ENCODE peak calls at places on chromosomes 6 and 20, in six cellular contexts. M, W, I, J, Z and P are unnamed samples.

GRCh38 chr6:37788259-37788658 is 31.3 kb upstream of the ZFAND3 start:
- DNase-seq in M (no peak), W (no peak), I (no peak), J (no peak), Z (no peak), P (no peak)

GRCh38 chr20:46690219-46691111 is 1.2 kb upstream of the TP53RK start:
- DNase-seq in M (no peak), W (no peak), I (no peak), J (no peak), Z (no peak), P (no peak)

GRCh38 chr6:44041461-44042260 is 85.6 kb downstream of the MRPL14 start:
- DNase-seq in M (no peak), W (no peak), I (no peak), J (no peak), Z (peak), P (peak)

GRCh38 chr6:53646606-53647005 is 18.9 kb downstream of the KLHL31 start:
- DNase-seq in M (no peak), W (no peak), I (no peak), J (no peak), Z (no peak), P (no peak)

GRCh38 chr20:48431635-48432034 is 396.2 kb downstream of the PREX1 start:
- DNase-seq in M (no peak), W (no peak), I (no peak), J (no peak), Z (no peak), P (no peak)

GRCh38 chr6:40584741-40585140 is 2.4 kb downstream of the LRFN2 start:
- DNase-seq in M (no peak), W (no peak), I (no peak), J (no peak), Z (no peak), P (no peak)

GRCh38 chr6:170112583-170112860 is 178.4 kb downstream of the DLL1 start:
- DNase-seq in M (no peak), W (no peak), I (no peak), J (no peak), Z (no peak), P (no peak)

GRCh38 chr6:132410840-132411239 is 9.6 kb upstream of the MOXD1 start:
- DNase-seq in M (no peak), W (no peak), I (no peak), J (no peak), Z (no peak), P (no peak)

GRCh38 chr6:160519603-160520042 is 144.5 kb downstream of the LPA start:
- DNase-seq in M (no peak), W (no peak), I (no peak), J (no peak), Z (no peak), P (peak)

GRCh38 chr6:63819831-63820230 is 184.2 kb downstream of the PHF3 start:
- DNase-seq in M (no peak), W (no peak), I (no peak), J (no peak), Z (no peak), P (no peak)

GRCh38 chr6:73969982-73970960 is 274.3 kb downstream of the CD109 start:
- DNase-seq in M (peak), W (no peak), I (no peak), J (peak), Z (no peak), P (peak)

GRCh38 chr6:72245565-72245964 is 359.2 kb downstream of the RIMS1 start:
- DNase-seq in M (no peak), W (no peak), I (no peak), J (no peak), Z (peak), P (no peak)

GRCh38 chr6:146153040-146153758 is 124.3 kb downstream of the GRM1 start:
- DNase-seq in M (no peak), W (no peak), I (no peak), J (peak), Z (no peak), P (no peak)

GRCh38 chr6:122735618-122736017 is 43.9 kb upstream of the FABP7 start:
- DNase-seq in M (no peak), W (no peak), I (no peak), J (no peak), Z (no peak), P (no peak)

GRCh38 chr6:117555882-117556498 is 46.3 kb downstream of the GOPC start:
- DNase-seq in M (peak), W (no peak), I (peak), J (peak), Z (no peak), P (no peak)

GRCh38 chr6:109292420-109292819 is 89.8 kb downstream of the CD164 start:
- DNase-seq in M (no peak), W (no peak), I (no peak), J (no peak), Z (peak), P (no peak)

GRCh38 chr6:35259194-35259945 is at the start of gene ZNF76:
- DNase-seq in M (peak), W (peak), I (peak), J (peak), Z (peak), P (peak)

GRCh38 chr20:36493801-36494114 is 47.6 kb upstream of the MYL9 start:
- DNase-seq in M (no peak), W (no peak), I (no peak), J (no peak), Z (no peak), P (no peak)

GRCh38 chr6:7758456-7758855 is 32.6 kb downstream of the BMP6 start:
- DNase-seq in M (no peak), W (no peak), I (no peak), J (no peak), Z (no peak), P (no peak)